ENCODE peak calls at places on chromosomes 7 and 10, in six cellular contexts. R, T, H, X, C and W are unnamed samples.

GRCh38 chr7:24521917-24522583 is 51.2 kb upstream of the PALS2 start:
- DNase-seq in H (no peak), X (no peak), T (no peak), C (no peak), R (no peak), W (no peak)

GRCh38 chr10:88194961-88195367 is 331.5 kb downstream of the PTEN start:
- DNase-seq in H (no peak), T (no peak), X (no peak), R (no peak), C (no peak), W (no peak)

GRCh38 chr7:1418505-1419309 is 40.6 kb downstream of the MICALL2 start:
- DNase-seq in C (no peak), H (no peak), R (no peak), X (no peak), T (peak; percentile 24), W (peak; percentile 45)

GRCh38 chr7:149879801-149880738 is 6.3 kb downstream of the ATP6V0E2 start:
- DNase-seq in T (no peak), X (no peak), R (peak; percentile 87), C (no peak), H (no peak), W (no peak)

GRCh38 chr7:157496426-157497275 is 159.8 kb downstream of the DNAJB6 start:
- DNase-seq in R (no peak), X (no peak), H (no peak), T (no peak), C (no peak), W (no peak)

GRCh38 chr7:157875230-157876179 is 538.7 kb downstream of the DNAJB6 start:
- DNase-seq in T (peak; percentile 38), X (no peak), C (no peak), H (no peak), R (no peak), W (peak; percentile 51)

GRCh38 chr10:12847361-12847975 is 154.0 kb downstream of the CCDC3 start:
- DNase-seq in X (no peak), H (no peak), R (no peak), C (peak; percentile 39), T (no peak), W (peak; percentile 43)

GRCh38 chr7:22718911-22719420 is 8.0 kb upstream of the IL6 start:
- DNase-seq in T (no peak), C (no peak), X (no peak), R (peak; percentile 53), H (no peak), W (no peak)

GRCh38 chr7:37173655-37174054 is 275.0 kb downstream of the ELMO1 start:
- DNase-seq in C (no peak), T (no peak), X (no peak), H (no peak), R (no peak), W (no peak)

GRCh38 chr10:68938117-68938516 is 17.9 kb upstream of the DDX21 start:
- DNase-seq in H (no peak), R (no peak), X (no peak), T (no peak), C (no peak), W (no peak)

GRCh38 chr10:21514808-21515580 is 10.5 kb downstream of the SKIDA1 start:
- DNase-seq in H (no peak), C (no peak), R (no peak), T (no peak), X (no peak), W (no peak)

GRCh38 chr10:127299956-127300689 is 103.7 kb upstream of the INSYN2A start:
- DNase-seq in C (no peak), H (no peak), R (no peak), T (no peak), X (no peak), W (no peak)

GRCh38 chr7:93719546-93719945 is 145.0 kb upstream of the CALCR start:
- DNase-seq in T (peak; percentile 29), R (no peak), X (no peak), C (no peak), H (no peak), W (no peak)

GRCh38 chr7:106031271-106032029 is 68.4 kb downstream of the CDHR3 start:
- DNase-seq in T (no peak), R (no peak), H (no peak), C (no peak), X (no peak), W (peak; percentile 43)